ENCODE peak calls at places on chromosomes 13 and 19, in eight cellular contexts. One of them, this sample, is unnamed.

GRCh38 chr19:10317857-10318462 is 2.1 kb upstream of the FDX2 start:
- DNase-seq in fibroblast of mammary gland: no peak
- DNase-seq in RPMI7951: no peak
- DNase-seq in frontal cortex: no peak
- DNase-seq in GM23248: no peak
- DNase-seq in stimulated activated CD8-positive, alpha-beta memory T cell treated with anti-CD3 and anti-CD28 coated beads, Interleukin-4, amount 100 ng/mL, for 1 hour: no peak
- DNase-seq in amniotic stem cell: no peak
- DNase-seq in HTR-8/SVneo: no peak
- DNase-seq in this sample: no peak

GRCh38 chr13:103272770-103273169 is 206.6 kb upstream of the SLC10A2 start:
- DNase-seq in HTR-8/SVneo: no peak
- DNase-seq in stimulated activated CD8-positive, alpha-beta memory T cell treated with anti-CD3 and anti-CD28 coated beads, Interleukin-4, amount 100 ng/mL, for 1 hour: no peak
- DNase-seq in fibroblast of mammary gland: peak
- DNase-seq in GM23248: no peak
- DNase-seq in frontal cortex: no peak
- DNase-seq in amniotic stem cell: no peak
- DNase-seq in RPMI7951: no peak
- DNase-seq in this sample: no peak

GRCh38 chr13:47459512-47459911 is 541.6 kb downstream of the SUCLA2 start:
- DNase-seq in HTR-8/SVneo: no peak
- DNase-seq in GM23248: peak
- DNase-seq in stimulated activated CD8-positive, alpha-beta memory T cell treated with anti-CD3 and anti-CD28 coated beads, Interleukin-4, amount 100 ng/mL, for 1 hour: no peak
- DNase-seq in frontal cortex: no peak
- DNase-seq in amniotic stem cell: no peak
- DNase-seq in RPMI7951: peak
- DNase-seq in fibroblast of mammary gland: peak
- DNase-seq in this sample: no peak

GRCh38 chr13:51502206-51502651 is 49.4 kb upstream of the INTS6 start:
- DNase-seq in fibroblast of mammary gland: peak
- DNase-seq in HTR-8/SVneo: no peak
- DNase-seq in RPMI7951: no peak
- DNase-seq in frontal cortex: no peak
- DNase-seq in amniotic stem cell: no peak
- DNase-seq in GM23248: peak
- DNase-seq in stimulated activated CD8-positive, alpha-beta memory T cell treated with anti-CD3 and anti-CD28 coated beads, Interleukin-4, amount 100 ng/mL, for 1 hour: no peak
- DNase-seq in this sample: no peak

GRCh38 chr19:34213283-34213682 is 41.0 kb downstream of the LSM14A start:
- DNase-seq in frontal cortex: no peak
- DNase-seq in stimulated activated CD8-positive, alpha-beta memory T cell treated with anti-CD3 and anti-CD28 coated beads, Interleukin-4, amount 100 ng/mL, for 1 hour: no peak
- DNase-seq in RPMI7951: no peak
- DNase-seq in HTR-8/SVneo: no peak
- DNase-seq in fibroblast of mammary gland: no peak
- DNase-seq in amniotic stem cell: no peak
- DNase-seq in GM23248: no peak
- DNase-seq in this sample: no peak

GRCh38 chr13:87274209-87274819 is 396.9 kb upstream of the SLITRK5 start:
- DNase-seq in amniotic stem cell: no peak
- DNase-seq in stimulated activated CD8-positive, alpha-beta memory T cell treated with anti-CD3 and anti-CD28 coated beads, Interleukin-4, amount 100 ng/mL, for 1 hour: no peak
- DNase-seq in fibroblast of mammary gland: peak
- DNase-seq in GM23248: peak
- DNase-seq in RPMI7951: peak
- DNase-seq in HTR-8/SVneo: peak
- DNase-seq in frontal cortex: no peak
- DNase-seq in this sample: peak

GRCh38 chr19:29680447-29680846 is 15.2 kb downstream of the PLEKHF1 start:
- DNase-seq in stimulated activated CD8-positive, alpha-beta memory T cell treated with anti-CD3 and anti-CD28 coated beads, Interleukin-4, amount 100 ng/mL, for 1 hour: peak
- DNase-seq in frontal cortex: no peak
- DNase-seq in GM23248: no peak
- DNase-seq in RPMI7951: peak
- DNase-seq in fibroblast of mammary gland: no peak
- DNase-seq in amniotic stem cell: no peak
- DNase-seq in HTR-8/SVneo: no peak
- DNase-seq in this sample: no peak

GRCh38 chr19:29549105-29550070 is 23.6 kb downstream of the VSTM2B start:
- DNase-seq in RPMI7951: no peak
- DNase-seq in fibroblast of mammary gland: no peak
- DNase-seq in GM23248: no peak
- DNase-seq in stimulated activated CD8-positive, alpha-beta memory T cell treated with anti-CD3 and anti-CD28 coated beads, Interleukin-4, amount 100 ng/mL, for 1 hour: no peak
- DNase-seq in HTR-8/SVneo: no peak
- DNase-seq in frontal cortex: no peak
- DNase-seq in amniotic stem cell: no peak
- DNase-seq in this sample: no peak

GRCh38 chr19:55549500-55550320 is 4.4 kb upstream of the SBK3 start:
- DNase-seq in stimulated activated CD8-positive, alpha-beta memory T cell treated with anti-CD3 and anti-CD28 coated beads, Interleukin-4, amount 100 ng/mL, for 1 hour: no peak
- DNase-seq in RPMI7951: peak
- DNase-seq in HTR-8/SVneo: peak
- DNase-seq in amniotic stem cell: peak
- DNase-seq in frontal cortex: no peak
- DNase-seq in fibroblast of mammary gland: peak
- DNase-seq in GM23248: peak
- DNase-seq in this sample: peak

GRCh38 chr13:108003626-108004025 is 211.7 kb downstream of the LIG4 start:
- DNase-seq in amniotic stem cell: no peak
- DNase-seq in HTR-8/SVneo: no peak
- DNase-seq in GM23248: no peak
- DNase-seq in stimulated activated CD8-positive, alpha-beta memory T cell treated with anti-CD3 and anti-CD28 coated beads, Interleukin-4, amount 100 ng/mL, for 1 hour: no peak
- DNase-seq in RPMI7951: no peak
- DNase-seq in fibroblast of mammary gland: no peak
- DNase-seq in frontal cortex: no peak
- DNase-seq in this sample: no peak

GRCh38 chr13:99984463-99985242 is 3.1 kb downstream of the ZIC2 start:
- DNase-seq in stimulated activated CD8-positive, alpha-beta memory T cell treated with anti-CD3 and anti-CD28 coated beads, Interleukin-4, amount 100 ng/mL, for 1 hour: no peak
- DNase-seq in RPMI7951: no peak
- DNase-seq in GM23248: no peak
- DNase-seq in HTR-8/SVneo: no peak
- DNase-seq in frontal cortex: no peak
- DNase-seq in fibroblast of mammary gland: no peak
- DNase-seq in amniotic stem cell: no peak
- DNase-seq in this sample: no peak

GRCh38 chr19:2039959-2040646 is 10.9 kb downstream of the MKNK2 start:
- DNase-seq in frontal cortex: no peak
- DNase-seq in HTR-8/SVneo: no peak
- DNase-seq in RPMI7951: no peak
- DNase-seq in GM23248: no peak
- DNase-seq in stimulated activated CD8-positive, alpha-beta memory T cell treated with anti-CD3 and anti-CD28 coated beads, Interleukin-4, amount 100 ng/mL, for 1 hour: no peak
- DNase-seq in amniotic stem cell: no peak
- DNase-seq in fibroblast of mammary gland: no peak
- DNase-seq in this sample: no peak

GRCh38 chr13:113245858-113246791 is 36.7 kb downstream of the CUL4A start:
- DNase-seq in RPMI7951: no peak
- DNase-seq in amniotic stem cell: no peak
- DNase-seq in fibroblast of mammary gland: peak
- DNase-seq in HTR-8/SVneo: no peak
- DNase-seq in stimulated activated CD8-positive, alpha-beta memory T cell treated with anti-CD3 and anti-CD28 coated beads, Interleukin-4, amount 100 ng/mL, for 1 hour: no peak
- DNase-seq in frontal cortex: no peak
- DNase-seq in GM23248: peak
- DNase-seq in this sample: no peak

GRCh38 chr19:41682437-41682836 is 5.6 kb downstream of the CEACAM7 start:
- DNase-seq in fibroblast of mammary gland: no peak
- DNase-seq in HTR-8/SVneo: no peak
- DNase-seq in stimulated activated CD8-positive, alpha-beta memory T cell treated with anti-CD3 and anti-CD28 coated beads, Interleukin-4, amount 100 ng/mL, for 1 hour: no peak
- DNase-seq in amniotic stem cell: no peak
- DNase-seq in frontal cortex: no peak
- DNase-seq in RPMI7951: no peak
- DNase-seq in GM23248: no peak
- DNase-seq in this sample: no peak

GRCh38 chr19:49194408-49194807 is 36.8 kb downstream of the TRPM4 start:
- DNase-seq in RPMI7951: no peak
- DNase-seq in frontal cortex: no peak
- DNase-seq in amniotic stem cell: no peak
- DNase-seq in stimulated activated CD8-positive, alpha-beta memory T cell treated with anti-CD3 and anti-CD28 coated beads, Interleukin-4, amount 100 ng/mL, for 1 hour: no peak
- DNase-seq in HTR-8/SVneo: no peak
- DNase-seq in fibroblast of mammary gland: no peak
- DNase-seq in GM23248: no peak
- DNase-seq in this sample: no peak

GRCh38 chr19:13622727-13623126 is 116.4 kb upstream of the CACNA1A start:
- DNase-seq in stimulated activated CD8-positive, alpha-beta memory T cell treated with anti-CD3 and anti-CD28 coated beads, Interleukin-4, amount 100 ng/mL, for 1 hour: no peak
- DNase-seq in amniotic stem cell: no peak
- DNase-seq in fibroblast of mammary gland: no peak
- DNase-seq in GM23248: no peak
- DNase-seq in RPMI7951: no peak
- DNase-seq in frontal cortex: no peak
- DNase-seq in HTR-8/SVneo: no peak
- DNase-seq in this sample: no peak

GRCh38 chr19:34187011-34187410 is 14.7 kb downstream of the LSM14A start:
- DNase-seq in HTR-8/SVneo: no peak
- DNase-seq in stimulated activated CD8-positive, alpha-beta memory T cell treated with anti-CD3 and anti-CD28 coated beads, Interleukin-4, amount 100 ng/mL, for 1 hour: no peak
- DNase-seq in amniotic stem cell: no peak
- DNase-seq in RPMI7951: no peak
- DNase-seq in GM23248: no peak
- DNase-seq in fibroblast of mammary gland: no peak
- DNase-seq in frontal cortex: no peak
- DNase-seq in this sample: no peak

GRCh38 chr19:46221981-46222610 is 7.4 kb upstream of the IGFL1 start:
- DNase-seq in stimulated activated CD8-positive, alpha-beta memory T cell treated with anti-CD3 and anti-CD28 coated beads, Interleukin-4, amount 100 ng/mL, for 1 hour: no peak
- DNase-seq in RPMI7951: peak
- DNase-seq in fibroblast of mammary gland: peak
- DNase-seq in amniotic stem cell: peak
- DNase-seq in frontal cortex: peak
- DNase-seq in GM23248: peak
- DNase-seq in HTR-8/SVneo: peak
- DNase-seq in this sample: peak

GRCh38 chr19:12482505-12482886 is 2.1 kb downstream of the ZNF709 start:
- DNase-seq in stimulated activated CD8-positive, alpha-beta memory T cell treated with anti-CD3 and anti-CD28 coated beads, Interleukin-4, amount 100 ng/mL, for 1 hour: no peak
- DNase-seq in amniotic stem cell: no peak
- DNase-seq in HTR-8/SVneo: no peak
- DNase-seq in RPMI7951: no peak
- DNase-seq in frontal cortex: no peak
- DNase-seq in GM23248: peak
- DNase-seq in fibroblast of mammary gland: no peak
- DNase-seq in this sample: no peak

GRCh38 chr19:33960566-33960965 is 163.9 kb downstream of the KCTD15 start:
- DNase-seq in frontal cortex: no peak
- DNase-seq in GM23248: no peak
- DNase-seq in fibroblast of mammary gland: no peak
- DNase-seq in HTR-8/SVneo: no peak
- DNase-seq in stimulated activated CD8-positive, alpha-beta memory T cell treated with anti-CD3 and anti-CD28 coated beads, Interleukin-4, amount 100 ng/mL, for 1 hour: no peak
- DNase-seq in amniotic stem cell: no peak
- DNase-seq in RPMI7951: no peak
- DNase-seq in this sample: no peak

GRCh38 chr19:2808129-2808941 is 11.3 kb upstream of the ZNF554 start:
- DNase-seq in GM23248: no peak
- DNase-seq in frontal cortex: no peak
- DNase-seq in amniotic stem cell: no peak
- DNase-seq in RPMI7951: no peak
- DNase-seq in fibroblast of mammary gland: no peak
- DNase-seq in stimulated activated CD8-positive, alpha-beta memory T cell treated with anti-CD3 and anti-CD28 coated beads, Interleukin-4, amount 100 ng/mL, for 1 hour: no peak
- DNase-seq in HTR-8/SVneo: no peak
- DNase-seq in this sample: no peak

GRCh38 chr19:898663-899062 is 5.4 kb downstream of the RNU6-9 start:
- DNase-seq in fibroblast of mammary gland: no peak
- DNase-seq in RPMI7951: no peak
- DNase-seq in HTR-8/SVneo: no peak
- DNase-seq in GM23248: no peak
- DNase-seq in frontal cortex: no peak
- DNase-seq in amniotic stem cell: no peak
- DNase-seq in stimulated activated CD8-positive, alpha-beta memory T cell treated with anti-CD3 and anti-CD28 coated beads, Interleukin-4, amount 100 ng/mL, for 1 hour: no peak
- DNase-seq in this sample: no peak

GRCh38 chr13:100573121-100573520 is 15.5 kb downstream of the GGACT start:
- DNase-seq in RPMI7951: peak
- DNase-seq in HTR-8/SVneo: peak
- DNase-seq in amniotic stem cell: peak
- DNase-seq in stimulated activated CD8-positive, alpha-beta memory T cell treated with anti-CD3 and anti-CD28 coated beads, Interleukin-4, amount 100 ng/mL, for 1 hour: peak
- DNase-seq in GM23248: peak
- DNase-seq in fibroblast of mammary gland: peak
- DNase-seq in frontal cortex: peak
- DNase-seq in this sample: peak